ENCODE peak calls at places on chromosomes 2 and 18, in ten cellular contexts. P is NCI-H1092 treated with DMSO at 0.1 percent for 48 hours; V is non-pigmented ciliary epithelial cell; E is stimulated activated CD4-positive, alpha-beta T cell treated with anti-CD3 and anti-CD28 coated beads, Interleukin-1b, Interleukin-23, amount 100 ng/mL, for 48 hours; Y is iPS DF 6.9; G is activated naive CD8-positive, alpha-beta T cell treated with anti-CD3 and anti-CD28 coated beads for 36 hours; W is choroid plexus epithelial cell; C is HCEC 1CT; O is SW 1271; U is dermis blood vessel endothelial cell. S is an unnamed sample.

GRCh38 chr2:183868707-183869106 is 729.6 kb upstream of the ZNF804A start:
- DNase-seq in C (peak), P (no peak), U (no peak), V (peak), G (no peak), E (no peak), Y (no peak), W (peak), O (no peak), S (no peak)

GRCh38 chr18:10419420-10420103 is 34.9 kb upstream of the APCDD1 start:
- DNase-seq in Y (no peak), O (no peak), U (no peak), C (peak), W (peak), V (no peak), P (no peak), E (no peak), G (no peak), S (no peak)

GRCh38 chr2:231364961-231365810 is 30.3 kb upstream of the B3GNT7 start:
- DNase-seq in P (no peak), O (no peak), C (peak), E (no peak), G (no peak), V (peak), W (peak), U (peak), Y (no peak), S (peak)

GRCh38 chr2:56195563-56195962 is 11.8 kb downstream of the CCDC85A start:
- DNase-seq in V (no peak), P (no peak), O (no peak), G (no peak), U (peak), W (peak), C (peak), E (no peak), Y (no peak), S (no peak)

GRCh38 chr18:33424266-33424946 is 16.1 kb downstream of the CCDC178 start:
- DNase-seq in U (no peak), G (no peak), W (no peak), O (no peak), C (no peak), Y (no peak), V (no peak), E (no peak), P (no peak), S (peak)

GRCh38 chr2:176094307-176094706 is 1.8 kb downstream of the HOXD13 start:
- DNase-seq in V (no peak), U (no peak), C (no peak), P (no peak), W (no peak), Y (no peak), E (no peak), O (no peak), G (no peak), S (no peak)

GRCh38 chr18:50850307-50850706 is 28.6 kb upstream of the ME2 start:
- DNase-seq in P (no peak), G (no peak), Y (no peak), V (no peak), C (no peak), O (no peak), W (no peak), U (no peak), E (no peak), S (no peak)

GRCh38 chr2:47897191-47897955 is 8.9 kb downstream of the FBXO11 start:
- DNase-seq in V (no peak), W (no peak), Y (no peak), P (no peak), G (no peak), O (no peak), C (no peak), E (peak), U (no peak), S (no peak)

GRCh38 chr2:4995466-4995865 is 696.7 kb upstream of the SOX11 start:
- DNase-seq in E (no peak), C (no peak), O (no peak), P (peak), G (no peak), Y (peak), V (no peak), U (no peak), W (no peak), S (no peak)

GRCh38 chr2:136424112-136424511 is 306.2 kb upstream of the CXCR4 start:
- DNase-seq in W (no peak), P (no peak), Y (no peak), C (no peak), V (no peak), G (peak), U (no peak), E (no peak), O (no peak), S (no peak)

GRCh38 chr2:134039912-134040581 is 213.8 kb upstream of the MGAT5 start:
- DNase-seq in V (no peak), E (no peak), C (no peak), O (no peak), U (no peak), P (no peak), W (no peak), Y (no peak), G (no peak), S (no peak)

GRCh38 chr2:190408538-190409271 is 550 bp downstream of the MFSD6 start:
- DNase-seq in O (no peak), Y (no peak), G (peak), P (peak), C (peak), E (peak), V (no peak), U (peak), W (no peak), S (peak)

GRCh38 chr2:209960676-209961630 is 41.5 kb upstream of the RPE start:
- DNase-seq in W (peak), V (peak), U (peak), G (peak), P (peak), C (peak), E (peak), O (no peak), Y (peak), S (peak)

GRCh38 chr2:158502984-158503383 is 46.2 kb downstream of the PKP4 start:
- DNase-seq in O (peak), W (peak), V (peak), E (no peak), C (peak), Y (no peak), P (no peak), G (no peak), U (no peak), S (no peak)

GRCh38 chr2:173972165-173972564 is 7.0 kb upstream of the SP3 start:
- DNase-seq in W (no peak), E (no peak), C (no peak), U (no peak), P (no peak), O (no peak), Y (no peak), V (no peak), G (no peak), S (no peak)

GRCh38 chr2:120262761-120263428 is 10.2 kb downstream of the RALB start:
- DNase-seq in C (no peak), U (no peak), Y (no peak), V (no peak), O (no peak), P (no peak), G (no peak), W (peak), E (no peak), S (peak)

GRCh38 chr2:98123286-98123685 is 36.3 kb downstream of the VWA3B start:
- DNase-seq in E (no peak), C (no peak), O (no peak), U (no peak), Y (no peak), W (peak), P (no peak), G (no peak), V (no peak), S (no peak)

GRCh38 chr2:313991-314390 is 26.1 kb upstream of the ALKAL2 start:
- DNase-seq in V (no peak), E (no peak), G (no peak), U (no peak), C (no peak), P (no peak), Y (no peak), O (no peak), W (no peak), S (no peak)

GRCh38 chr2:121044412-121044811 is 240.6 kb downstream of the TFCP2L1 start:
- DNase-seq in V (no peak), C (no peak), E (no peak), O (no peak), U (peak), W (peak), Y (no peak), G (no peak), P (no peak), S (peak)

GRCh38 chr18:60568211-60568610 is 195.6 kb upstream of the MC4R start:
- DNase-seq in V (no peak), C (peak), Y (no peak), P (no peak), E (no peak), U (no peak), W (no peak), O (no peak), G (no peak), S (no peak)

GRCh38 chr2:127052068-127052770 is 54.7 kb downstream of the BIN1 start:
- DNase-seq in O (no peak), Y (no peak), E (peak), U (no peak), V (no peak), W (no peak), C (no peak), P (no peak), G (no peak), S (no peak)

GRCh38 chr2:84959494-84960156 is 11.3 kb upstream of the KCMF1 start:
- DNase-seq in C (peak), Y (peak), W (peak), E (no peak), P (peak), G (no peak), O (no peak), U (no peak), V (no peak), S (no peak)

GRCh38 chr2:101985793-101986164 is 6.0 kb upstream of the IL1R2 start:
- DNase-seq in W (no peak), U (no peak), P (no peak), G (no peak), O (no peak), C (no peak), Y (no peak), E (no peak), V (no peak), S (no peak)

GRCh38 chr2:111221701-111222100 is 101.0 kb downstream of the BCL2L11 start:
- DNase-seq in Y (no peak), U (no peak), C (no peak), W (no peak), P (peak), E (no peak), O (no peak), G (no peak), V (no peak), S (no peak)

GRCh38 chr2:158841839-158842238 is 46.7 kb downstream of the DAPL1 start:
- DNase-seq in U (peak), V (no peak), W (no peak), P (no peak), C (no peak), Y (no peak), O (no peak), G (no peak), E (no peak), S (no peak)

GRCh38 chr2:86254576-86255538 is 55.6 kb downstream of the MRPL35 start:
- DNase-seq in G (no peak), U (peak), P (peak), V (no peak), Y (no peak), O (no peak), C (no peak), W (peak), E (no peak), S (no peak)

GRCh38 chr2:39530423-39530866 is 93.4 kb upstream of the MAP4K3 start:
- DNase-seq in P (no peak), U (peak), G (no peak), O (no peak), W (peak), E (no peak), Y (no peak), C (peak), V (no peak), S (no peak)

GRCh38 chr2:101520246-101520645 is 45.3 kb upstream of the RFX8 start:
- DNase-seq in E (no peak), Y (no peak), O (peak), W (peak), V (no peak), P (no peak), U (peak), C (peak), G (no peak), S (no peak)

GRCh38 chr2:236862961-236863728 is 222.5 kb upstream of the COPS8 start:
- DNase-seq in O (no peak), C (no peak), P (no peak), V (peak), E (no peak), U (no peak), Y (no peak), G (no peak), W (peak), S (no peak)

GRCh38 chr2:109318150-109318948 is 189.3 kb downstream of the SH3RF3 start:
- DNase-seq in G (no peak), E (no peak), U (no peak), O (no peak), Y (no peak), V (peak), W (peak), C (peak), P (peak), S (peak)

GRCh38 chr2:164150601-164151000 is 414.8 kb upstream of the FIGN start:
- DNase-seq in E (no peak), Y (no peak), C (peak), G (no peak), V (no peak), P (no peak), O (no peak), W (peak), U (no peak), S (no peak)

GRCh38 chr18:69400253-69400975 is at the start of gene DOK6:
- DNase-seq in C (peak), Y (no peak), P (peak), O (no peak), V (peak), U (peak), G (peak), E (no peak), W (peak), S (peak)

GRCh38 chr2:149313512-149313972 is 16.8 kb upstream of the LYPD6 start:
- DNase-seq in G (no peak), Y (peak), E (no peak), W (peak), V (peak), C (peak), P (peak), U (peak), O (no peak), S (peak)

GRCh38 chr2:109396338-109397180 is 217.2 kb downstream of the SEPTIN10 start:
- DNase-seq in U (peak), O (no peak), Y (no peak), P (no peak), G (peak), V (no peak), E (peak), W (no peak), C (no peak), S (peak)

GRCh38 chr2:216632952-216633615 is at the start of gene IGFBP2:
- DNase-seq in V (no peak), E (peak), C (no peak), W (peak), P (peak), O (peak), Y (no peak), U (peak), G (peak), S (peak)

GRCh38 chr2:239184968-239185903 is 215.6 kb downstream of the HDAC4 start:
- DNase-seq in O (no peak), V (no peak), W (no peak), U (no peak), C (no peak), E (no peak), Y (no peak), P (no peak), G (no peak), S (no peak)

GRCh38 chr2:138071720-138072719 is 107.7 kb downstream of the HNMT start:
- DNase-seq in G (no peak), V (peak), O (no peak), E (no peak), Y (no peak), P (peak), C (peak), U (no peak), W (peak), S (peak)

GRCh38 chr2:106207246-106207645 is 13.1 kb upstream of the UXS1 start:
- DNase-seq in W (no peak), C (no peak), V (no peak), P (no peak), O (no peak), G (no peak), Y (no peak), U (no peak), E (no peak), S (no peak)

GRCh38 chr2:109647636-109648035 is 33.5 kb downstream of the SOWAHC start:
- DNase-seq in W (peak), O (no peak), G (no peak), Y (no peak), C (no peak), P (no peak), V (peak), E (no peak), U (no peak), S (no peak)

GRCh38 chr2:556494-556893 is 120.7 kb downstream of the TMEM18 start:
- DNase-seq in G (no peak), Y (no peak), O (no peak), P (peak), W (no peak), V (no peak), C (no peak), U (no peak), E (no peak), S (no peak)